ENCODE peak calls at places on chromosome 18, in four cellular contexts. X is transverse colon, W is Panc1, L is GM23338. O is an unnamed sample.

GRCh38 chr18:715626-716025 is 3.2 kb upstream of the ENOSF1 start:
- DNase-seq in L (no peak), X (no peak), W (no peak), O (no peak)

GRCh38 chr18:45464619-45465018 is 150.7 kb upstream of the SLC14A2 start:
- DNase-seq in X (no peak), W (no peak), L (no peak), O (no peak)

GRCh38 chr18:37465922-37466321 is 99.7 kb downstream of the CELF4 start:
- DNase-seq in X (no peak), W (no peak), L (no peak), O (no peak)

GRCh38 chr18:56257215-56257614 is 381.2 kb downstream of the TXNL1 start:
- DNase-seq in L (no peak), W (no peak), X (no peak), O (no peak)

GRCh38 chr18:74930616-74931015 is 278.3 kb downstream of the PTGR3 start:
- DNase-seq in X (no peak), L (no peak), W (no peak), O (no peak)

GRCh38 chr18:135045-135444 is 23.3 kb upstream of the USP14 start:
- DNase-seq in L (no peak), W (no peak), X (no peak), O (no peak)

GRCh38 chr18:77096936-77097886 is 35.4 kb downstream of the MBP start:
- DNase-seq in W (no peak), L (peak), X (no peak), O (no peak)

GRCh38 chr18:77101410-77102245 is 31.0 kb downstream of the MBP start:
- DNase-seq in W (peak), X (peak), L (peak), O (peak)

GRCh38 chr18:12750076-12750707 is 47.4 kb downstream of the PSMG2 start:
- DNase-seq in W (no peak), X (peak), L (no peak), O (no peak)

GRCh38 chr18:51617572-51618260 is 420.2 kb upstream of the MEX3C start:
- DNase-seq in X (no peak), W (no peak), L (no peak), O (no peak)

GRCh38 chr18:8654482-8655451 is 45.5 kb downstream of the RAB12 start:
- DNase-seq in L (peak), X (no peak), W (no peak), O (no peak)

GRCh38 chr18:8705941-8706544 is 687 bp downstream of the MTCL1 start:
- DNase-seq in X (no peak), L (peak), W (no peak), O (peak)

GRCh38 chr18:40048886-40049650 is 1906.0 kb upstream of the PIK3C3 start:
- DNase-seq in X (no peak), W (no peak), L (peak), O (no peak)

GRCh38 chr18:6729247-6730091 is at the start of gene ARHGAP28:
- DNase-seq in L (peak), W (no peak), X (peak), O (peak)

GRCh38 chr18:32167980-32168379 is 21.9 kb upstream of the MEP1B start:
- DNase-seq in L (no peak), W (no peak), X (no peak), O (no peak)

GRCh38 chr18:68703326-68703725 is 11.6 kb downstream of the TMX3 start:
- DNase-seq in W (no peak), L (no peak), X (no peak), O (no peak)

GRCh38 chr18:75247601-75248421 is 37.2 kb downstream of the TSHZ1 start:
- DNase-seq in X (no peak), L (no peak), W (peak), O (no peak)

GRCh38 chr18:6746386-6746960 is 17.0 kb downstream of the ARHGAP28 start:
- DNase-seq in X (no peak), W (no peak), L (no peak), O (no peak)

GRCh38 chr18:67730884-67731283 is 214.4 kb upstream of the DSEL start:
- DNase-seq in W (peak), X (no peak), L (no peak), O (no peak)

GRCh38 chr18:43271593-43272432 is 5.5 kb downstream of the SYT4 start:
- DNase-seq in W (peak), X (no peak), L (peak), O (no peak)

GRCh38 chr18:61435064-61435652 is 101.9 kb downstream of the CDH20 start:
- DNase-seq in W (no peak), X (no peak), L (peak), O (no peak)

GRCh38 chr18:32980896-32981295 is 208.1 kb upstream of the KLHL14 start:
- DNase-seq in X (no peak), W (no peak), L (no peak), O (no peak)

GRCh38 chr18:35588995-35589394 is 7.5 kb downstream of the GALNT1 start:
- DNase-seq in W (no peak), L (peak), X (no peak), O (no peak)

GRCh38 chr18:26417190-26417589 is 131.2 kb downstream of the KCTD1 start:
- DNase-seq in X (no peak), L (no peak), W (no peak), O (no peak)

GRCh38 chr18:6557052-6557451 is 142.3 kb upstream of the L3MBTL4 start:
- DNase-seq in X (no peak), L (peak), W (no peak), O (no peak)

GRCh38 chr18:77074431-77074830 is 58.2 kb downstream of the MBP start:
- DNase-seq in X (no peak), W (no peak), L (no peak), O (no peak)

GRCh38 chr18:55186588-55186987 is 227.3 kb upstream of the CCDC68 start:
- DNase-seq in L (no peak), W (no peak), X (no peak), O (no peak)

GRCh38 chr18:10234912-10235439 is 219.5 kb upstream of the APCDD1 start:
- DNase-seq in X (no peak), W (no peak), L (no peak), O (no peak)

GRCh38 chr18:4455113-4455811 is at the start of gene DLGAP1:
- DNase-seq in L (peak), X (peak), W (no peak), O (peak)

GRCh38 chr18:3892141-3892540 is 442.2 kb downstream of the TGIF1 start:
- DNase-seq in W (no peak), L (no peak), X (no peak), O (no peak)

GRCh38 chr18:28267878-28268625 is 91.1 kb upstream of the CDH2 start:
- DNase-seq in X (no peak), W (no peak), L (no peak), O (no peak)

GRCh38 chr18:31512203-31512764 is 14.3 kb downstream of the DSG2 start:
- DNase-seq in X (peak), L (no peak), W (no peak), O (no peak)

GRCh38 chr18:27931563-27931962 is 245.4 kb downstream of the CDH2 start:
- DNase-seq in W (no peak), L (no peak), X (no peak), O (no peak)

GRCh38 chr18:48928787-48929186 is 22.0 kb downstream of the SMAD7 start:
- DNase-seq in W (no peak), X (peak), L (no peak), O (no peak)
- TF ChIP-seq POLR2AphosphoS5 in W (no peak), X (peak), L (no peak), O (peak)

DNA sequence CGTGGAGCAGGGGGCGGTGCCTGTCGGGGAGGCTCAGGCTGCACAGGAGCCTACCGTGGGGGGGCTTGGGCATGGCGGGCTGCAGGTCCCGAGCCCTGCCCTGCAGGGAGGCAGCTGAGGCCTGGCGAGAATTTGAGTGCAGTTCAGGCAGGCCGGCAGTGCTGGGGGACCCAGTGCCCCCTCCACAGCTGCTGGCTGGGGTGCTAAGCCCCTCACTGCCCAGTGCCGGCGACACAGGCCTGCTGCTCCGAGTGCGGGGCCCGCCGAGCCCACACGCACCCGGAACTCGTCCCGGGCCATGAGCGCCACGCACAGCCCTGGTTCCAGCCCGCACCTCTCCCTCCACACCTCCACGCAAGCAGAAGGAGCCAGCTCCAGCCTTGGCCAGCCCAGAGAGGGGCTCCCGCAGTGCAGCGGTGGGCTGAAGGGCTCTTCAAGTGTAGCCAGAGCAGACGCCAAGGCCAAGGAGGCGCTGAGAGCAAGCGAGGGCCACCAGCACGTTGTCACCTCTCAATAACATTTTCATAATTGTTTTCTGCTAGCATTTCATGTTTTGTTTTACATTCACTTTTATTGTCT is 1378.9 kb upstream of the CELF4 start:
- DNase-seq in X (no peak), W (no peak), L (no peak), O (no peak)
- H3K4me3 ChIP-seq in X (no peak), W (no peak), L (no peak), O (no peak)

DNA sequence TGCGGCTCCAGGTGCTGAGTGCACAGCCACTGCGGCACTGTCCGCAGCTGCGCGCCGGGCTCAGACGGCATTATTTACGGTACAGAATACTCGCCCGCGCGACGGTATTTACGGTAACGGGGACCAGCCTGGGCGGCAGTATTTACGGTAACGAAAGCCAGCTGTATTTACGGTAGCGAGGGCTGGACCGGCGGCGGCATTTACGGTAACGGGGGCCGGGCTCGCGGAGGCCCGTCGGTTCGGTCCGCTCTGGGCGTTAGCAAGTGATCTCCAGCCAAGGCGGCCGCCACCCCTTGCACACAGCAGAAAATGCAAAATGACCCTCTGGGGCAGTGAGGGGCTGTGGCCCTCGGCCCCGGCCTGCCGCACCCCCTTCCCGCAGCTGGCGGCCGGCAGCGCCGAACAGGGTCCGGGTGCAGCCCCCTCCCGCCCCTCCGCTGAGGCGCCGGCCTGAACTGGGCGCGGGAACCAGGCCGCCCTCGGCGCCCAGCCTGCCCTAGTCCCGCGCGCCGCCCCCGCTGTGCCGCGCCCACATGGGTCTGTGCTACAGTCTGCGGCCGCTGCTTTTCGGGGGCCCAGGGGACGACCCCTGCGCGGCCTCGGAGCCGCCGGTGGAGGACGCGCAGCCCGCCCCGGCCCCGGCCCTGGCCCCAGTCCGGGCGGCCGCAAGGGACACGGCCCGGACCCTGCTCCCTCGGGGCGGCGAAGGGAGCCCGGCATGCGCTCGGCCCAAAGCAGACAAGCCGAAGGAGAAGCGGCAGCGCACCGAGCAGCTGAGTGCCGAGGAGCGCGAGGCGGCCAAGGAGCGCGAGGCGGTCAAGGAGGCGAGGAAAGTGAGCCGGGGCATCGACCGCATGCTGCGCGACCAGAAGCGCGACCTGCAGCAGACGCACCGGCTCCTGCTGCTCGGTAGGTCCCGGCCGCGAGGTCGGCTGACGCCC is at the start of gene GNAL:
- DNase-seq in W (peak), X (peak), L (peak), O (peak)
- TF ChIP-seq POLR2AphosphoS5 in W (no peak), X (peak), L (no peak), O (peak)

DNA sequence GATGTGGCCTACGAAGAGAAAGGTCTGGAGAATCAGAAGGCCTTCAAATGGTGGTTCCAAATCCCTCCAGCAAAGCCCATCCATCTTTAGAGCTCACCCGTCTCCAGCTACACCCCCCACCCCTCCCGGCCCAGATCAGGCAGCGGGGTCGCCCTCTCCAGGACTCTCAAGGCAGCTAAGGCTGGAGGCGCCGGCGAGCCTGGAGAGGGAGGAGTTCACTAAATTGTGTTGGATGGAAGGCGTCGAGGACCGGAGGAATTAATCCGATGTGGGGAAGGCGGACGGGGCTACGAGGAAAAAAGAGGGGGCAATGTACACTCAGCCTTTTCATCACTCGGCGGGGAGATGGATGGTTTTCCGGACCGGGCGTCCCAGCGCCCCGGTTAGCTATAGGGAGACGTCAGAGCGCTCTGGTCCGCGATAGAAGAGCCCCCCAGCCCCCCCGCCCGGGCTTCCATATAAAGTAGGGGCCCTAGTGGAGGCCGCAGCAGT is at the start of gene GRP:
- DNase-seq in W (no peak), X (no peak), L (peak), O (peak)
- H3K4me3 ChIP-seq in W (no peak), X (peak), L (peak), O (no peak)

GRCh38 chr18:70422061-70422965 is 133.5 kb downstream of the SOCS6 start:
- DNase-seq in X (peak), L (no peak), W (peak), O (no peak)
- TF ChIP-seq POLR2AphosphoS5 in X (peak), L (no peak), W (peak), O (peak)

GRCh38 chr18:65755616-65756015 is 4.8 kb downstream of the CDH7 start:
- DNase-seq in X (no peak), W (no peak), L (no peak), O (no peak)

GRCh38 chr18:65762556-65762955 is 11.7 kb downstream of the CDH7 start:
- DNase-seq in W (no peak), X (no peak), L (no peak), O (no peak)

GRCh38 chr18:65761636-65762310 is 11.0 kb downstream of the CDH7 start:
- DNase-seq in L (no peak), X (no peak), W (no peak), O (no peak)

DNA sequence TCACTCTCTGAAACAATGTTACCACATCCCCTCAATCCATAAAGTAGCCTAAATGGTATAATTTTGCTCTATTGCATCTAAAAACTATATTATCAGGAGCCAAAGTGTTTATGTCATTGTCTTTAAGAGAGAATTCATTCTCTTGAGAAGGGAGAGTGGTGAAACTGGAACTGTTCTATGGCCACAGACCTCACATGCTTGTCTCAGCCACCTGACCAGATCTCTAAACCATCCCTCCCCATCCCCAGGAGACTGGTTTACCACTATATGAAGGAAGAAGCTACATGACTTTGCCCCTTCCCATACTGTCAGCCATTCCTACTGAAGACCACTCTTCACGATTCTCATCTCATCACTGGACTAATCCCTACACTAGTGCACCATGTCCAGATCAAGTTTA is 9.6 kb downstream of the CDH7 start:
- DNase-seq in W (no peak), L (no peak), X (no peak), O (no peak)
- H3K4me3 ChIP-seq in W (no peak), L (no peak), X (no peak), O (no peak)

DNA sequence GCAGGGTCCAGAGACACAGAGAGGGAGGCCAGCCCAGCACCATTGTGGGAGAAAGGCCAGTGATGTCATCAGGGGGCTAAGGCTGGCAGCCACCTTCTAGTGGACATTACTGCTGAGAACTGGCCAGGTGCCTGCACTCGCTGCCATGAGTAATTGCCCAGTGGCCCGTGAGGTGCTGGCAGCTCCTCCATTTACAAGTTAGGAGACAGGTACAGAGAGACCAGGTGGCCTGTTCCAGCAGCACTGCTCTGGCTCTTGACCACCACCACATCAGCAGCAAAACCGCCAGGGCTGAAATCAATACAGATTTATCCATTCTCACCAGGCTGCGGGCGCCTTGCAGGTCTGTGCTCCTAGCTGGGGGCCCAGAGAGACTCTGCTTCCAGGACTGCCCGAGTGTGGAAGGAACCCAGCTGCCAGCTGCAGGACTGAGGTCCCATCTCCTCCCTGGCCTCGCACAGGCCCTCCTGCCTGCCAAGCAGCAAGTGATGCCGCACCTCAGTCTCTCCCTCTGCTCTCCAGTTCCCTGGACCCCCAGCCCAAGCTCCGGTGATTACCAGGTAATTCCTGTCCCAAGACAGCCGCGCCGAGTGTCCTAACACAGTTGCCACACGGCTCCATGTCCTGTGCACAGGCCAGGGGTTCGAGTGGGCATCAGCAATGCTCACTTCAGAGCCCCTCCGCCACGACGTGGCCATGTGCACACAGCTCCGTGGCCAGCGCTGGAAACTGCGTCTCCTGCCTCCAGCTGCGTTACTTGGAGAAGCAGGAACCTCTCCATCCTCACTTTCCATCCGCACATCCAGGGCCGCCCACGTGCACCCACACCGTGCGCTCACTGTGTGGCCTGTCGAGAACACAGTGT is 101.0 kb upstream of the CTDP1 start:
- DNase-seq in W (no peak), L (no peak), X (peak), O (peak)
- TF ChIP-seq POLR2AphosphoS5 in W (no peak), L (no peak), X (no peak), O (no peak)

DNA sequence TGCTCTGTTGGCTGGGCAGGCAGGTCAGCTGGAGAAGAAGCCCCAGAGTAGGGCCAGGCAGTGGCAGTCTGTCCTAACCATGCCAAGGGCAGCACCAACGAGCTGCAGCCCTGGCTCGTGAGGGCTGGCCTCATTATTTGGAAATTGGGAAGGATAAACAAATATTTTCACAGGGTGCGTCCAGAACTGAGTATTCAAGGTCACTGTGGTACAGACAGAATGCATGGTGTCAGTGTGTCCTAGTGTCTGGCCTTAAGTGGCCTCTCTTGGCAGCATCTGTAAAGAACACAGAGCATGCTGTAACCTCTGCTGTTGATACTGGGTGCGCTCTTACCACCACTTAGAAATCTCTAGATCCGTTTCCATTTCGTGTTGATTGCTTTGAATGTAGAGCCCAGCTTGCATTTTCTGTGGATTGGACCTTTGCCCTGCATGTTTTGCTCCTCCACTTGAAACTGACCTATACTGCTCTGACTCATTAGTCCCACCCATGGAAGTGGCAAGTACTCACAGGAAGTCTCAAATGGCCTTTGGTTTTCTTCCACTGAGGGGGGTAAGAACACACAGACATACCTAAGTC is 88.2 kb downstream of the GREB1L start:
- DNase-seq in X (no peak), W (peak), L (peak), O (no peak)
- H3K4me3 ChIP-seq in X (no peak), W (no peak), L (no peak), O (no peak)

GRCh38 chr18:23138470-23138869 is 3.2 kb downstream of the CABLES1 start:
- DNase-seq in X (no peak), L (no peak), W (no peak), O (no peak)
- TF ChIP-seq POLR2AphosphoS5 in X (no peak), L (no peak), W (no peak), O (peak)

O was measured in upper lobe of left lung.